ENCODE peak calls at places on chromosomes 1 and 21, in seven cellular contexts. D, F, O, T, C, J and R are unnamed samples.

GRCh38 chr1:1181129-1181937 is 7.7 kb downstream of the TTLL10 start:
- DNase-seq in D (no peak), O (no peak), T (no peak), J (no peak), F (peak), C (no peak), R (no peak)

GRCh38 chr1:67493148-67493547 is 62.9 kb upstream of the SERBP1 start:
- DNase-seq in J (no peak), O (no peak), D (no peak), T (no peak), F (no peak), C (no peak), R (no peak)

GRCh38 chr1:113780363-113781146 is 21.3 kb upstream of the PHTF1 start:
- DNase-seq in O (no peak), J (no peak), C (no peak), F (no peak), T (no peak), D (no peak), R (no peak)

GRCh38 chr21:33367309-33367973 is 35.8 kb upstream of the IFNGR2 start:
- DNase-seq in C (no peak), D (no peak), O (no peak), F (no peak), J (no peak), T (no peak), R (no peak)

GRCh38 chr1:198523183-198523942 is 17.1 kb downstream of the ATP6V1G3 start:
- DNase-seq in D (no peak), F (no peak), C (no peak), T (no peak), J (no peak), O (no peak), R (no peak)

GRCh38 chr1:109427171-109427467 is 871 bp upstream of the PSMA5 start:
- DNase-seq in D (no peak), O (no peak), F (no peak), J (no peak), C (no peak), T (no peak), R (no peak)

GRCh38 chr1:155012052-155012546 is 9.5 kb downstream of the ZBTB7B start:
- DNase-seq in C (peak), J (peak), D (no peak), T (no peak), F (no peak), O (peak), R (no peak)

GRCh38 chr1:168050307-168050706 is 86.4 kb downstream of the GPR161 start:
- DNase-seq in F (no peak), O (no peak), J (no peak), C (no peak), D (no peak), T (no peak), R (no peak)

GRCh38 chr1:87647436-87648177 is 318.9 kb downstream of the LMO4 start:
- DNase-seq in F (no peak), J (no peak), T (no peak), D (no peak), O (no peak), C (no peak), R (no peak)

GRCh38 chr21:31530918-31531705 is 128.4 kb upstream of the SOD1 start:
- DNase-seq in C (peak), J (no peak), T (peak), F (no peak), D (no peak), O (peak), R (no peak)

GRCh38 chr1:118920124-118920675 is 67.9 kb downstream of the TBX15 start:
- DNase-seq in O (no peak), C (no peak), T (no peak), F (no peak), J (peak), D (no peak), R (no peak)

GRCh38 chr1:25431495-25432363 is 1.0 kb downstream of the MACO1 start:
- DNase-seq in O (no peak), J (no peak), F (no peak), C (no peak), T (peak), D (peak), R (no peak)

GRCh38 chr21:44601596-44602473 is 1.4 kb downstream of the KRTAP10-7 start:
- DNase-seq in O (no peak), C (peak), J (no peak), T (no peak), F (no peak), D (no peak), R (peak)

GRCh38 chr1:102174259-102174863 is 177.6 kb upstream of the OLFM3 start:
- DNase-seq in D (no peak), O (no peak), C (no peak), T (peak), J (peak), F (peak), R (no peak)

GRCh38 chr21:17343055-17343454 is 169.8 kb upstream of the CXADR start:
- DNase-seq in D (no peak), O (no peak), J (peak), F (peak), T (peak), C (no peak), R (no peak)

GRCh38 chr1:25037174-25038074 is 107.3 kb upstream of the RUNX3 start:
- DNase-seq in D (peak), J (peak), O (no peak), T (peak), C (no peak), F (peak), R (no peak)

GRCh38 chr1:19067912-19068638 is 111.6 kb upstream of the IFFO2 start:
- DNase-seq in J (no peak), F (no peak), O (no peak), T (no peak), C (no peak), D (peak), R (no peak)

GRCh38 chr1:210536263-210536961 is 207.7 kb downstream of the HHAT start:
- DNase-seq in J (peak), T (no peak), F (no peak), D (no peak), C (no peak), O (no peak), R (no peak)

GRCh38 chr1:221611930-221612777 is 129.7 kb downstream of the DUSP10 start:
- DNase-seq in J (no peak), O (no peak), D (no peak), F (no peak), C (no peak), T (peak), R (no peak)

GRCh38 chr1:27624467-27625233 is 10.3 kb downstream of the FGR start:
- DNase-seq in T (no peak), C (no peak), J (peak), D (peak), F (no peak), O (no peak), R (no peak)

GRCh38 chr1:56927986-56928385 is 37.8 kb downstream of the C8B start:
- DNase-seq in T (no peak), D (no peak), O (no peak), F (no peak), C (no peak), J (no peak), R (no peak)

GRCh38 chr1:207619833-207620572 is 24.9 kb upstream of the CR1L start:
- DNase-seq in O (no peak), T (peak), J (peak), C (no peak), D (peak), F (peak), R (no peak)
- TF ChIP-seq CTCF in O (peak), T (peak), J (peak), C (peak), D (peak), F (peak), R (peak)

DNA sequence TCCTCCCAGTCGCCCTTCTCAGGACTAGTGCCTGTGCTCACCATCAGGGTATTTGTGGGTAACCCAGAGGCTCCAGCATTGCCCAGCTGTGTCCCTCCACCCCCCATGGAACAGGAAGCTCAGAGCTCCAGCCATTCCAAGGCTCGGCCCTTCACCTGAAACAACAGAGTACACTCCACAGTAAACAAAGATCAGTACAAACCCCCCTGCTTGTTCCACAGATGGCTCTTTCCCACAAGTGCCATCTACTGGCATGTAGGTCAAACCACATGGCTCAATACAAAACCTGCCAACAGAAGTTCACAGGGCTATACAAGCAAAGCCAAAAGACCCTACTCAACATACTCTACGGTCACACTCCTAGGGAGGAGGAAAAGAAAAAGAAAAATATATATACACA is 258.7 kb downstream of the AGBL4 start:
- DNase-seq in J (peak), T (peak), D (no peak), O (no peak), C (no peak), F (no peak), R (no peak)
- TF ChIP-seq CTCF in J (peak), T (peak), D (no peak), O (no peak), C (no peak), F (no peak), R (no peak)

GRCh38 chr1:160520999-160521398 is 2.1 kb downstream of the SLAMF6 start:
- DNase-seq in F (no peak), J (no peak), C (no peak), T (no peak), D (no peak), O (no peak), R (no peak)

GRCh38 chr1:160521554-160521953 is 1.5 kb downstream of the SLAMF6 start:
- DNase-seq in F (no peak), T (no peak), C (no peak), D (no peak), O (no peak), J (no peak), R (no peak)

GRCh38 chr1:160522136-160522535 is 919 bp downstream of the SLAMF6 start:
- DNase-seq in C (no peak), J (no peak), O (no peak), T (no peak), F (no peak), D (no peak), R (no peak)

GRCh38 chr1:160520582-160520981 is 2.5 kb downstream of the SLAMF6 start:
- DNase-seq in C (no peak), O (no peak), F (no peak), D (no peak), J (no peak), T (peak), R (no peak)

DNA sequence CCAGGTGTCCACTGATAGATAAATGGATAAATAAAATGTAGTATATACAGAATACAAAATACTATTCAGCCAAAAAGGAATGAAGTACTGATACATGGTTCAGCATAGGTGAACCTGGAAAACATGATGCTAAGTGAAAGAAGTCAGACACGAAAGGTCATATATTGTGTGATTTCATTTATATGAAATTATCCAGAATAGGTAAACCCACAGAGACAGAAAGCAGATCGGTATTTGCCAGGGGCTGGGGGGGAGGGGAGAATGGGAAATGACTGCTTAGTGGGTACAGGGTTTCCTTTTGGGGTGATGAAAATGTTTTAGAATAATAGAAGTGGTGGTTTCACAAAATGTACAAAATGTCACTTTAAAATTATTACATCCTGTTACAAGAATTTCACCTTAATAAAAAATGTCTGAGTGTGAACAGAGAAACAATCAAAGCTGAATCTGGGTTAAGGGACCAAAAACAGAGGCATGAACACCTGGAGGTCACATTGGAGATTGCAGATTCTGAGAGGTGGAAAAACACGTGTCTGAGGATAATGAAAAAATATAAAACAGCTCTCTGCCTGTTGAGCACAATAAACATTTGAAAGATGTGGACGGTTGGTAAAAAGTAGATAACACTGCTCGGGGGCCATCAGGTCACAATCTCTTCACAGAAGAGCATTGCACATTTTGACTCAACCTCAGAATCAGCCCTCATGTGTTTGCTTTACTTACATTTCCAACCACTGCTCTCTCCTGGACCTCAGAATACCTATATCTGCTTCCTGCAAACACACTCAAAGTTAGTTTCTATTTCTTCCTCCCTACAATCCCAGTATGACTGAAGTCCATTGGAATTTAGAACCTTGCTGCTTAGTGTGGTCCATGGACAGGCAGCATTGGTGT is 3.3 kb downstream of the SLAMF6 start:
- DNase-seq in T (peak), J (peak), C (no peak), D (no peak), F (no peak), O (no peak), R (no peak)
- TF ChIP-seq CTCF in T (no peak), J (no peak), C (no peak), D (no peak), F (peak), O (peak), R (no peak)

GRCh38 chr1:182054698-182055326 is 6.7 kb downstream of the ZNF648 start:
- DNase-seq in T (peak), J (peak), D (peak), F (peak), C (no peak), O (no peak), R (no peak)
- TF ChIP-seq CTCF in T (peak), J (peak), D (peak), F (no peak), C (peak), O (no peak), R (peak)